ENCODE peak calls at places on chromosome 1, in six cellular contexts. One of them, this sample, is unnamed.

GRCh38 chr1:173173388-173173787 is 33.7 kb downstream of the TNFSF4 start:
- DNase-seq in SW 1271: no peak
- DNase-seq in nephron progenitor cell: no peak
- DNase-seq in sciatic nerve: no peak
- DNase-seq in astrocyte of the cerebellum: no peak
- DNase-seq in LHCN-M2: no peak
- DNase-seq in this sample: no peak

GRCh38 chr1:218674280-218674773 is 329.2 kb downstream of the TGFB2 start:
- DNase-seq in SW 1271: peak
- DNase-seq in nephron progenitor cell: peak
- DNase-seq in sciatic nerve: no peak
- DNase-seq in astrocyte of the cerebellum: peak
- DNase-seq in LHCN-M2: peak
- DNase-seq in this sample: peak

GRCh38 chr1:10251325-10252103 is 41.1 kb downstream of the KIF1B start:
- DNase-seq in SW 1271: no peak
- DNase-seq in nephron progenitor cell: no peak
- DNase-seq in sciatic nerve: no peak
- DNase-seq in astrocyte of the cerebellum: no peak
- DNase-seq in LHCN-M2: peak
- DNase-seq in this sample: no peak

GRCh38 chr1:8315573-8316475 is 2.1 kb upstream of the SLC45A1 start:
- DNase-seq in SW 1271: no peak
- DNase-seq in nephron progenitor cell: no peak
- DNase-seq in sciatic nerve: no peak
- DNase-seq in astrocyte of the cerebellum: no peak
- DNase-seq in LHCN-M2: peak
- DNase-seq in this sample: no peak

GRCh38 chr1:14850563-14850962 is 252.1 kb downstream of the KAZN start:
- DNase-seq in SW 1271: no peak
- DNase-seq in nephron progenitor cell: no peak
- DNase-seq in sciatic nerve: no peak
- DNase-seq in astrocyte of the cerebellum: no peak
- DNase-seq in LHCN-M2: no peak
- DNase-seq in this sample: no peak

GRCh38 chr1:47708658-47709301 is 270.9 kb downstream of the FOXD2 start:
- DNase-seq in SW 1271: no peak
- DNase-seq in nephron progenitor cell: peak
- DNase-seq in sciatic nerve: peak
- DNase-seq in astrocyte of the cerebellum: no peak
- DNase-seq in LHCN-M2: no peak
- DNase-seq in this sample: peak

GRCh38 chr1:111488669-111489068 is 14.8 kb downstream of the ADORA3 start:
- DNase-seq in SW 1271: no peak
- DNase-seq in nephron progenitor cell: no peak
- DNase-seq in sciatic nerve: no peak
- DNase-seq in astrocyte of the cerebellum: no peak
- DNase-seq in LHCN-M2: no peak
- DNase-seq in this sample: no peak

GRCh38 chr1:109668123-109668800 is 405 bp downstream of the GSTM2 start:
- DNase-seq in SW 1271: no peak
- DNase-seq in nephron progenitor cell: no peak
- DNase-seq in sciatic nerve: no peak
- DNase-seq in astrocyte of the cerebellum: no peak
- DNase-seq in LHCN-M2: no peak
- DNase-seq in this sample: no peak

GRCh38 chr1:67256291-67257172 is 51.1 kb upstream of the IL12RB2 start:
- DNase-seq in SW 1271: no peak
- DNase-seq in nephron progenitor cell: no peak
- DNase-seq in sciatic nerve: no peak
- DNase-seq in astrocyte of the cerebellum: no peak
- DNase-seq in LHCN-M2: peak
- DNase-seq in this sample: no peak

GRCh38 chr1:201933840-201934430 is 12.4 kb downstream of the LMOD1 start:
- DNase-seq in SW 1271: no peak
- DNase-seq in nephron progenitor cell: no peak
- DNase-seq in sciatic nerve: no peak
- DNase-seq in astrocyte of the cerebellum: no peak
- DNase-seq in LHCN-M2: peak
- DNase-seq in this sample: no peak

GRCh38 chr1:28506907-28507246 is 1.0 kb downstream of the RCC1 start:
- DNase-seq in SW 1271: no peak
- DNase-seq in nephron progenitor cell: no peak
- DNase-seq in sciatic nerve: no peak
- DNase-seq in astrocyte of the cerebellum: no peak
- DNase-seq in LHCN-M2: no peak
- DNase-seq in this sample: no peak

GRCh38 chr1:235781807-235782206 is 84.9 kb downstream of the LYST start:
- DNase-seq in SW 1271: no peak
- DNase-seq in nephron progenitor cell: no peak
- DNase-seq in sciatic nerve: no peak
- DNase-seq in astrocyte of the cerebellum: no peak
- DNase-seq in LHCN-M2: no peak
- DNase-seq in this sample: no peak

GRCh38 chr1:29639156-29639736 is 402.9 kb downstream of the PTPRU start:
- DNase-seq in SW 1271: no peak
- DNase-seq in nephron progenitor cell: no peak
- DNase-seq in sciatic nerve: no peak
- DNase-seq in astrocyte of the cerebellum: no peak
- DNase-seq in LHCN-M2: no peak
- DNase-seq in this sample: no peak

GRCh38 chr1:220113136-220113695 is 19.3 kb downstream of the IARS2 start:
- DNase-seq in SW 1271: no peak
- DNase-seq in nephron progenitor cell: no peak
- DNase-seq in sciatic nerve: no peak
- DNase-seq in astrocyte of the cerebellum: no peak
- DNase-seq in LHCN-M2: peak
- DNase-seq in this sample: no peak

GRCh38 chr1:58929667-58930325 is 145.9 kb upstream of the JUN start:
- DNase-seq in SW 1271: no peak
- DNase-seq in nephron progenitor cell: no peak
- DNase-seq in sciatic nerve: no peak
- DNase-seq in astrocyte of the cerebellum: no peak
- DNase-seq in LHCN-M2: no peak
- DNase-seq in this sample: no peak

GRCh38 chr1:112706505-112707216 is at the start of gene RHOC:
- DNase-seq in SW 1271: peak
- DNase-seq in nephron progenitor cell: peak
- DNase-seq in sciatic nerve: peak
- DNase-seq in astrocyte of the cerebellum: no peak
- DNase-seq in LHCN-M2: no peak
- DNase-seq in this sample: peak

GRCh38 chr1:223087231-223087990 is 55.6 kb downstream of the TLR5 start:
- DNase-seq in SW 1271: no peak
- DNase-seq in nephron progenitor cell: no peak
- DNase-seq in sciatic nerve: no peak
- DNase-seq in astrocyte of the cerebellum: no peak
- DNase-seq in LHCN-M2: no peak
- DNase-seq in this sample: no peak

GRCh38 chr1:155124503-155125463 is 2.9 kb upstream of the EFNA1 start:
- DNase-seq in SW 1271: no peak
- DNase-seq in nephron progenitor cell: no peak
- DNase-seq in sciatic nerve: no peak
- DNase-seq in astrocyte of the cerebellum: no peak
- DNase-seq in LHCN-M2: no peak
- DNase-seq in this sample: no peak

GRCh38 chr1:36306902-36307456 is 811 bp downstream of the SH3D21 start:
- DNase-seq in SW 1271: peak
- DNase-seq in nephron progenitor cell: peak
- DNase-seq in sciatic nerve: peak
- DNase-seq in astrocyte of the cerebellum: peak
- DNase-seq in LHCN-M2: peak
- DNase-seq in this sample: peak

GRCh38 chr1:17405898-17406759 is 33.3 kb downstream of the RCC2 start:
- DNase-seq in SW 1271: peak
- DNase-seq in nephron progenitor cell: peak
- DNase-seq in sciatic nerve: peak
- DNase-seq in astrocyte of the cerebellum: peak
- DNase-seq in LHCN-M2: peak
- DNase-seq in this sample: peak

GRCh38 chr1:31372961-31373896 is at the start of gene FABP3:
- DNase-seq in SW 1271: no peak
- DNase-seq in nephron progenitor cell: peak
- DNase-seq in sciatic nerve: peak
- DNase-seq in astrocyte of the cerebellum: no peak
- DNase-seq in LHCN-M2: peak
- DNase-seq in this sample: peak

GRCh38 chr1:915295-916172 is 8.2 kb upstream of the SAMD11 start:
- DNase-seq in SW 1271: no peak
- DNase-seq in nephron progenitor cell: no peak
- DNase-seq in sciatic nerve: no peak
- DNase-seq in astrocyte of the cerebellum: no peak
- DNase-seq in LHCN-M2: no peak
- DNase-seq in this sample: no peak

GRCh38 chr1:243842978-243843490 is 7.0 kb downstream of the AKT3 start:
- DNase-seq in SW 1271: peak
- DNase-seq in nephron progenitor cell: no peak
- DNase-seq in sciatic nerve: no peak
- DNase-seq in astrocyte of the cerebellum: peak
- DNase-seq in LHCN-M2: peak
- DNase-seq in this sample: no peak

GRCh38 chr1:2330511-2331199 is 60.7 kb downstream of the MORN1 start:
- DNase-seq in SW 1271: no peak
- DNase-seq in nephron progenitor cell: no peak
- DNase-seq in sciatic nerve: no peak
- DNase-seq in astrocyte of the cerebellum: peak
- DNase-seq in LHCN-M2: peak
- DNase-seq in this sample: no peak

GRCh38 chr1:213103377-213104306 is 52.6 kb downstream of the RPS6KC1 start:
- DNase-seq in SW 1271: no peak
- DNase-seq in nephron progenitor cell: no peak
- DNase-seq in sciatic nerve: no peak
- DNase-seq in astrocyte of the cerebellum: no peak
- DNase-seq in LHCN-M2: no peak
- DNase-seq in this sample: no peak

GRCh38 chr1:204493882-204494280 is 724 bp downstream of the PIK3C2B start:
- DNase-seq in SW 1271: peak
- DNase-seq in nephron progenitor cell: peak
- DNase-seq in sciatic nerve: no peak
- DNase-seq in astrocyte of the cerebellum: no peak
- DNase-seq in LHCN-M2: no peak
- DNase-seq in this sample: no peak

GRCh38 chr1:29673669-29674624 is 437.6 kb downstream of the PTPRU start:
- DNase-seq in SW 1271: no peak
- DNase-seq in nephron progenitor cell: no peak
- DNase-seq in sciatic nerve: peak
- DNase-seq in astrocyte of the cerebellum: no peak
- DNase-seq in LHCN-M2: peak
- DNase-seq in this sample: no peak

GRCh38 chr1:51313268-51313852 is 17.0 kb downstream of the TTC39A start:
- DNase-seq in SW 1271: peak
- DNase-seq in nephron progenitor cell: peak
- DNase-seq in sciatic nerve: no peak
- DNase-seq in astrocyte of the cerebellum: no peak
- DNase-seq in LHCN-M2: peak
- DNase-seq in this sample: peak

GRCh38 chr1:197269053-197269452 is 1.0 kb downstream of the CRB1 start:
- DNase-seq in SW 1271: no peak
- DNase-seq in nephron progenitor cell: no peak
- DNase-seq in sciatic nerve: no peak
- DNase-seq in astrocyte of the cerebellum: no peak
- DNase-seq in LHCN-M2: no peak
- DNase-seq in this sample: no peak

GRCh38 chr1:91278754-91279153 is 125.9 kb downstream of the HFM1 start:
- DNase-seq in SW 1271: peak
- DNase-seq in nephron progenitor cell: no peak
- DNase-seq in sciatic nerve: no peak
- DNase-seq in astrocyte of the cerebellum: peak
- DNase-seq in LHCN-M2: peak
- DNase-seq in this sample: no peak

GRCh38 chr1:17356387-17356992 is 15.5 kb upstream of the PADI6 start:
- DNase-seq in SW 1271: no peak
- DNase-seq in nephron progenitor cell: no peak
- DNase-seq in sciatic nerve: no peak
- DNase-seq in astrocyte of the cerebellum: no peak
- DNase-seq in LHCN-M2: no peak
- DNase-seq in this sample: no peak

GRCh38 chr1:27341525-27342252 is at the start of gene SYTL1:
- DNase-seq in SW 1271: no peak
- DNase-seq in nephron progenitor cell: peak
- DNase-seq in sciatic nerve: no peak
- DNase-seq in astrocyte of the cerebellum: peak
- DNase-seq in LHCN-M2: peak
- DNase-seq in this sample: no peak

GRCh38 chr1:118116401-118116800 is 68.6 kb downstream of the SPAG17 start:
- DNase-seq in SW 1271: no peak
- DNase-seq in nephron progenitor cell: no peak
- DNase-seq in sciatic nerve: peak
- DNase-seq in astrocyte of the cerebellum: no peak
- DNase-seq in LHCN-M2: no peak
- DNase-seq in this sample: no peak

GRCh38 chr1:28915036-28915895 is 897 bp downstream of the EPB41 start:
- DNase-seq in SW 1271: no peak
- DNase-seq in nephron progenitor cell: no peak
- DNase-seq in sciatic nerve: no peak
- DNase-seq in astrocyte of the cerebellum: peak
- DNase-seq in LHCN-M2: no peak
- DNase-seq in this sample: peak